ENCODE peak calls at places on chromosomes 13 and 19, in ten cellular contexts. X is DMS 273 treated with DMSO at 0.1 percent for 48 hours; A is stimulated activated CD8-positive, alpha-beta memory T cell treated with anti-CD3 and anti-CD28 coated beads, Interleukin-7, amount 100 ng/mL, for 1 hour; N is CD8-positive, alpha-beta memory T cell; M is AG04450; I is NB4; F is sigmoid colon; O is SW 1271; J is progenitor cell of endocrine pancreas; P is CD8-positive, alpha-beta T cell. R is an unnamed sample.

GRCh38 chr19:13143135-13143534 is 7.0 kb downstream of the STX10 start:
- DNase-seq in O (no peak), X (no peak), M (no peak), N (no peak), F (no peak), J (no peak), P (no peak), A (no peak), I (peak), R (peak)

GRCh38 chr13:106337096-106337495 is 198.4 kb downstream of the EFNB2 start:
- DNase-seq in N (no peak), A (no peak), O (no peak), F (no peak), I (no peak), J (no peak), X (no peak), M (peak), P (no peak), R (peak)

GRCh38 chr13:39047560-39047959 is 9.3 kb downstream of the NHLRC3 start:
- DNase-seq in J (no peak), N (no peak), I (no peak), P (no peak), O (no peak), A (no peak), F (no peak), X (no peak), M (no peak), R (no peak)

GRCh38 chr13:80251403-80251802 is 89.5 kb downstream of the SPRY2 start:
- DNase-seq in M (peak), J (no peak), O (no peak), F (no peak), X (no peak), P (no peak), A (no peak), N (no peak), I (peak), R (peak)

GRCh38 chr13:77891041-77891440 is 27.6 kb downstream of the EDNRB start:
- DNase-seq in N (no peak), X (no peak), P (no peak), I (no peak), J (no peak), M (no peak), F (no peak), A (no peak), O (no peak), R (no peak)

GRCh38 chr19:35037716-35038622 is 3.6 kb upstream of the HPN start:
- DNase-seq in F (no peak), O (no peak), N (no peak), A (no peak), P (no peak), M (no peak), I (no peak), X (peak), J (no peak), R (peak)

GRCh38 chr19:11151181-11151580 is 4.4 kb downstream of the SPC24 start:
- DNase-seq in O (no peak), N (no peak), P (no peak), X (no peak), J (no peak), I (no peak), M (no peak), A (no peak), F (no peak), R (no peak)

GRCh38 chr13:45527699-45528462 is 63.1 kb downstream of the COG3 start:
- DNase-seq in N (no peak), O (no peak), P (no peak), X (no peak), J (no peak), M (peak), A (no peak), I (no peak), F (no peak), R (no peak)

GRCh38 chr13:39676315-39676876 is 20.9 kb downstream of the COG6 start:
- DNase-seq in M (no peak), P (no peak), O (peak), X (peak), N (peak), A (no peak), J (no peak), F (no peak), I (peak), R (no peak)

GRCh38 chr13:101289764-101290163 is 126.5 kb downstream of the NALCN start:
- DNase-seq in P (no peak), O (peak), J (peak), N (no peak), I (no peak), A (no peak), X (peak), M (peak), F (no peak), R (no peak)

GRCh38 chr13:32537580-32538233 is 888 bp downstream of the N4BP2L2 start:
- DNase-seq in O (peak), X (no peak), M (no peak), N (peak), I (peak), A (no peak), J (peak), P (peak), F (no peak), R (no peak)

GRCh38 chr19:46862974-46863632 is 2.3 kb downstream of the ARHGAP35 start:
- DNase-seq in X (no peak), O (no peak), P (no peak), J (no peak), I (peak), M (no peak), N (no peak), A (no peak), F (peak), R (peak)

GRCh38 chr19:39670998-39671397 is 15.3 kb downstream of the LGALS16 start:
- DNase-seq in M (no peak), P (no peak), A (no peak), J (no peak), F (no peak), N (no peak), X (no peak), O (no peak), I (no peak), R (no peak)

GRCh38 chr13:20814224-20814910 is 40.6 kb upstream of the EEF1AKMT1 start:
- DNase-seq in F (peak), M (peak), I (no peak), N (no peak), J (no peak), A (no peak), X (no peak), O (peak), P (no peak), R (peak)

GRCh38 chr13:30165071-30165470 is 142.3 kb downstream of the KATNAL1 start:
- DNase-seq in A (no peak), I (no peak), N (no peak), O (no peak), X (no peak), F (no peak), P (no peak), J (no peak), M (no peak), R (no peak)

GRCh38 chr13:109148243-109148642 is 518.8 kb downstream of the MYO16 start:
- DNase-seq in I (no peak), J (no peak), F (no peak), P (no peak), A (no peak), M (peak), N (no peak), X (no peak), O (no peak), R (peak)

GRCh38 chr19:57512845-57513244 is 13.1 kb downstream of the ZNF773 start:
- DNase-seq in O (no peak), P (no peak), X (no peak), N (no peak), I (peak), F (no peak), J (no peak), M (no peak), A (no peak), R (peak)

GRCh38 chr19:8610041-8610927 is at the start of gene ADAMTS10:
- DNase-seq in J (no peak), F (peak), P (peak), X (no peak), N (peak), A (no peak), O (no peak), I (peak), M (no peak), R (peak)

GRCh38 chr13:24692541-24692940 is 12.3 kb downstream of the ATP12A start:
- DNase-seq in P (no peak), N (no peak), J (no peak), F (no peak), A (no peak), X (no peak), I (no peak), M (no peak), O (no peak), R (peak)

GRCh38 chr19:51292971-51293370 is 18.5 kb upstream of the IGLON5 start:
- DNase-seq in F (no peak), A (no peak), M (no peak), X (no peak), O (no peak), N (no peak), I (no peak), J (no peak), P (no peak), R (no peak)

GRCh38 chr19:2549701-2550191 is 73.8 kb downstream of the GADD45B start:
- DNase-seq in X (no peak), I (peak), N (no peak), F (peak), M (peak), J (no peak), A (no peak), O (no peak), P (no peak), R (peak)

GRCh38 chr13:95128045-95128643 is 173.1 kb downstream of the ABCC4 start:
- DNase-seq in J (no peak), X (no peak), O (no peak), I (no peak), M (no peak), N (no peak), P (no peak), A (no peak), F (no peak), R (no peak)

GRCh38 chr19:29724102-29724641 is 9.1 kb upstream of the C19orf12 start:
- DNase-seq in I (peak), X (no peak), P (no peak), F (no peak), A (no peak), N (peak), M (no peak), J (no peak), O (no peak), R (peak)

GRCh38 chr19:7977021-7977722 is 28.3 kb downstream of the ELAVL1 start:
- DNase-seq in J (no peak), O (no peak), I (no peak), N (no peak), F (no peak), A (no peak), M (no peak), P (no peak), X (no peak), R (no peak)

GRCh38 chr19:49084206-49085019 is 838 bp upstream of the SNRNP70 start:
- DNase-seq in N (no peak), P (no peak), I (no peak), A (no peak), O (no peak), F (no peak), J (no peak), M (no peak), X (peak), R (no peak)

GRCh38 chr13:97295279-97296182 is 73.4 kb downstream of the MBNL2 start:
- DNase-seq in J (no peak), P (no peak), N (no peak), A (no peak), M (peak), O (peak), I (no peak), F (no peak), X (no peak), R (no peak)

GRCh38 chr13:94712287-94712811 is at the start of gene SOX21:
- DNase-seq in N (no peak), I (no peak), P (no peak), A (no peak), M (no peak), F (no peak), X (no peak), O (no peak), J (peak), R (no peak)

GRCh38 chr13:24986826-24987225 is 109.1 kb upstream of the PABPC3 start:
- DNase-seq in I (no peak), O (no peak), F (no peak), A (no peak), X (no peak), N (no peak), P (no peak), M (no peak), J (no peak), R (no peak)

GRCh38 chr13:48265217-48265815 is 32.3 kb downstream of the ITM2B start:
- DNase-seq in O (no peak), F (no peak), A (no peak), M (no peak), J (no peak), P (no peak), I (no peak), X (no peak), N (peak), R (no peak)

GRCh38 chr13:107650081-107650701 is 565.1 kb downstream of the LIG4 start:
- DNase-seq in X (no peak), J (peak), F (no peak), A (no peak), O (no peak), P (no peak), N (no peak), I (peak), M (no peak), R (no peak)

R was measured in foreskin fibroblast.